ENCODE peak calls at places on chromosomes 2 and 18, in four cellular contexts. One of them, this sample, is unnamed. For H3K4me1, the result is how much of the 10 kb centered on the place peaks cover.

GRCh38 chr18:12890500-12890899 is 6.5 kb upstream of the PTPN2 start:
- DNase-seq in transverse colon: no peak
- DNase-seq in pancreas: no peak
- DNase-seq in breast epithelium: no peak
- DNase-seq in this sample: no peak

GRCh38 chr18:36312806-36313395 is 15.4 kb downstream of the FHOD3 start:
- DNase-seq in transverse colon: no peak
- DNase-seq in pancreas: no peak
- DNase-seq in breast epithelium: no peak
- DNase-seq in this sample: no peak

GRCh38 chr2:37627715-37628114 is 43.7 kb downstream of the CDC42EP3 start:
- DNase-seq in transverse colon: no peak
- DNase-seq in pancreas: no peak
- DNase-seq in breast epithelium: no peak
- DNase-seq in this sample: no peak

GRCh38 chr2:40028792-40029488 is 249.9 kb upstream of the THUMPD2 start:
- DNase-seq in transverse colon: no peak
- DNase-seq in pancreas: no peak
- DNase-seq in breast epithelium: no peak
- DNase-seq in this sample: no peak

GRCh38 chr18:2657788-2658458 is 2.4 kb downstream of the SMCHD1 start:
- DNase-seq in transverse colon: no peak
- DNase-seq in pancreas: no peak
- DNase-seq in breast epithelium: no peak
- DNase-seq in this sample: no peak

GRCh38 chr2:220227272-220227920 is 600.0 kb downstream of the SLC4A3 start:
- DNase-seq in transverse colon: no peak
- DNase-seq in pancreas: no peak
- DNase-seq in breast epithelium: no peak
- DNase-seq in this sample: no peak

GRCh38 chr18:58538604-58539386 is 90.1 kb downstream of the ALPK2 start:
- DNase-seq in transverse colon: no peak
- DNase-seq in pancreas: no peak
- DNase-seq in breast epithelium: no peak
- DNase-seq in this sample: no peak

GRCh38 chr2:217555075-217555876 is 447.5 kb downstream of the TNS1 start:
- DNase-seq in transverse colon: no peak
- DNase-seq in pancreas: no peak
- DNase-seq in breast epithelium: no peak
- DNase-seq in this sample: no peak

GRCh38 chr18:39660141-39660540 is 2094.5 kb upstream of the CELF4 start:
- DNase-seq in transverse colon: no peak
- DNase-seq in pancreas: no peak
- DNase-seq in breast epithelium: no peak
- DNase-seq in this sample: no peak

GRCh38 chr2:177171418-177171865 is 41.2 kb upstream of the HNRNPA3 start:
- DNase-seq in transverse colon: no peak
- DNase-seq in pancreas: no peak
- DNase-seq in breast epithelium: no peak
- DNase-seq in this sample: no peak

GRCh38 chr2:239904496-239904895 is 120.6 kb downstream of the NDUFA10 start:
- DNase-seq in transverse colon: no peak
- DNase-seq in pancreas: no peak
- DNase-seq in breast epithelium: no peak
- DNase-seq in this sample: no peak

GRCh38 chr2:240236217-240237111 is 96.0 kb upstream of the OTOS start:
- DNase-seq in transverse colon: no peak
- DNase-seq in pancreas: peak
- DNase-seq in breast epithelium: no peak
- DNase-seq in this sample: no peak

GRCh38 chr2:227772197-227772661 is 26.5 kb downstream of the SCYGR8 start:
- DNase-seq in transverse colon: no peak
- DNase-seq in pancreas: no peak
- DNase-seq in breast epithelium: no peak
- DNase-seq in this sample: no peak

GRCh38 chr2:10333247-10333613 is 30.5 kb downstream of the HPCAL1 start:
- DNase-seq in transverse colon: no peak
- DNase-seq in pancreas: no peak
- DNase-seq in breast epithelium: no peak
- DNase-seq in this sample: no peak

GRCh38 chr2:28224648-28225471 is 167.8 kb upstream of the FOSL2 start:
- DNase-seq in transverse colon: no peak
- DNase-seq in pancreas: no peak
- DNase-seq in breast epithelium: no peak
- DNase-seq in this sample: no peak

GRCh38 chr2:172102858-172103359 is at the start of gene DLX2:
- DNase-seq in transverse colon: peak
- DNase-seq in pancreas: peak
- DNase-seq in breast epithelium: peak
- DNase-seq in this sample: peak

GRCh38 chr2:54725343-54726099 is 2.1 kb downstream of the EML6 start:
- DNase-seq in transverse colon: no peak
- DNase-seq in pancreas: no peak
- DNase-seq in breast epithelium: no peak
- DNase-seq in this sample: no peak

GRCh38 chr2:1561793-1562521 is 148.7 kb downstream of the TPO start:
- DNase-seq in transverse colon: no peak
- DNase-seq in pancreas: peak
- DNase-seq in breast epithelium: no peak
- DNase-seq in this sample: no peak

GRCh38 chr2:2742745-2743144 is 411.7 kb upstream of the MYT1L start:
- DNase-seq in transverse colon: no peak
- DNase-seq in pancreas: no peak
- DNase-seq in breast epithelium: no peak
- DNase-seq in this sample: no peak

GRCh38 chr2:190932524-190932923 is 51.9 kb downstream of the GLS start:
- DNase-seq in transverse colon: no peak
- DNase-seq in pancreas: no peak
- DNase-seq in breast epithelium: no peak
- DNase-seq in this sample: no peak

GRCh38 chr2:149732001-149732685 is 144.6 kb upstream of the MMADHC start:
- DNase-seq in transverse colon: peak
- DNase-seq in pancreas: no peak
- DNase-seq in breast epithelium: no peak
- DNase-seq in this sample: no peak

GRCh38 chr2:203737360-203737759 is 30.9 kb downstream of the CD28 start:
- DNase-seq in transverse colon: no peak
- DNase-seq in pancreas: no peak
- DNase-seq in breast epithelium: no peak
- DNase-seq in this sample: no peak

GRCh38 chr2:195413422-195413821 is 243.6 kb upstream of the SLC39A10 start:
- DNase-seq in transverse colon: no peak
- DNase-seq in pancreas: no peak
- DNase-seq in breast epithelium: no peak
- DNase-seq in this sample: no peak

GRCh38 chr2:57906152-57906732 is 140.4 kb upstream of the VRK2 start:
- DNase-seq in transverse colon: no peak
- DNase-seq in pancreas: no peak
- DNase-seq in breast epithelium: no peak
- DNase-seq in this sample: no peak

GRCh38 chr18:48836231-48836805 is 114.4 kb downstream of the SMAD7 start:
- DNase-seq in transverse colon: no peak
- DNase-seq in pancreas: no peak
- DNase-seq in breast epithelium: no peak
- DNase-seq in this sample: no peak

GRCh38 chr18:48834421-48835011 is 116.2 kb downstream of the SMAD7 start:
- DNase-seq in transverse colon: peak
- DNase-seq in pancreas: no peak
- DNase-seq in breast epithelium: peak
- DNase-seq in this sample: peak

GRCh38 chr18:48835119-48835518 is 115.6 kb downstream of the SMAD7 start:
- DNase-seq in transverse colon: no peak
- DNase-seq in pancreas: no peak
- DNase-seq in breast epithelium: no peak
- DNase-seq in this sample: no peak

GRCh38 chr18:48836806-48837615 is 113.8 kb downstream of the SMAD7 start:
- DNase-seq in transverse colon: no peak
- DNase-seq in pancreas: no peak
- DNase-seq in breast epithelium: no peak
- DNase-seq in this sample: no peak

GRCh38 chr18:48835745-48836191 is 115.0 kb downstream of the SMAD7 start:
- DNase-seq in transverse colon: no peak
- DNase-seq in pancreas: no peak
- DNase-seq in breast epithelium: no peak
- DNase-seq in this sample: no peak
- H3K4me1 ChIP-seq in transverse colon: under half
- H3K4me1 ChIP-seq in pancreas: under half
- H3K4me1 ChIP-seq in breast epithelium: under half
- H3K4me1 ChIP-seq in this sample: under half

DNA sequence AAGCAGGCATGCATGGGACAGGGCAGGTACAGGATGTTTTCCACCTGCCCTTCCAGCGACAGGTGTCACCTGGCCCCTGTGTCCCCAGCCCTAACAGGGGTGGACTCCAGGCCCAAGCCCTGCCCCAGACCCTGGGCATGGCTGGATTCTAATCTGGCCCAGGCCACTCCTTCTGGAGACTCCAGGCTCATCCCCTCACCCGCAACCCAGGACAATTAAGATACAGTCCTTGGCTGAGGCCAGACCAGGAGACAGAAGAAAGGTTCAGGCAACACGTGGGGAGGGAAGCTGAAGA is 9.5 kb downstream of the BIN1 start:
- DNase-seq in transverse colon: no peak
- DNase-seq in pancreas: no peak
- DNase-seq in breast epithelium: no peak
- DNase-seq in this sample: no peak
- H3K4me1 ChIP-seq in transverse colon: half or more
- H3K4me1 ChIP-seq in pancreas: under half
- H3K4me1 ChIP-seq in breast epithelium: under half
- H3K4me1 ChIP-seq in this sample: under half

GRCh38 chr18:378039-378438 is 110.2 kb upstream of the THOC1 start:
- DNase-seq in transverse colon: no peak
- DNase-seq in pancreas: no peak
- DNase-seq in breast epithelium: no peak
- DNase-seq in this sample: no peak

GRCh38 chr18:377088-377487 is 109.2 kb upstream of the THOC1 start:
- DNase-seq in transverse colon: no peak
- DNase-seq in pancreas: no peak
- DNase-seq in breast epithelium: no peak
- DNase-seq in this sample: no peak

GRCh38 chr18:383135-383534 is 115.3 kb upstream of the THOC1 start:
- DNase-seq in transverse colon: no peak
- DNase-seq in pancreas: no peak
- DNase-seq in breast epithelium: no peak
- DNase-seq in this sample: no peak

GRCh38 chr18:382423-382984 is 114.7 kb upstream of the THOC1 start:
- DNase-seq in transverse colon: no peak
- DNase-seq in pancreas: no peak
- DNase-seq in breast epithelium: no peak
- DNase-seq in this sample: no peak

DNA sequence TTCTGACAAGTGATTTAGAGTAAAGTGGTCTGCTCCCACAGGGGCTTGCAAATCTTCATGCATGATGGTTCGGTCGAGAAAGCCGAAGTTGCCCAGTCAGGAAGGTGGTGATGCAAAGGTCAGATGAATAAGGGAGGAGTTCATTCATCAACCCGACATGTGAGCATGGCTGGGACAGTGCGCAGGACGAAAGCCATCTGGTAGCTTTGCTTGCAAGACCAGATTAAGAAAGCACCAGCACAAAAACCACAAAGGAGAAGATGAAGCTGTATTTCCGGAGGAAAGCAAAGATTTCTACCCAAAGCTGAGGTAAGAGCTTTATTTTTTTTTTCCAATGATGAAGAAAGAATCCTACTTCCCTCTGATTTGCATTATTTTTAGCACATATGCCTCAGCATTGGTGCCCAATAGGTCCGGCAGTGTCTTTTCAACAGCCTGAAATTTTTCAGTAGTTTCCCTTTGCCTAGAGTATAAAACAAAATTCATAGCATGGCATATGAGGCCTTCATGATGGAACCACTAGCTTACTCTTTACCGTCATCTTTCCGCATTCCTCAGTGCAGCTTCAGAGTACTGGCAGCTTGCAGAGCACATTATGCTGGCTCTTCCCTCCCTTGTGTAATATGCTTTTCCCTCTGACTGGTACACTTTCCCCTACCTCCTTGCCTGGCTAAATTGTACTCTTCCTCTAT is 112.0 kb upstream of the THOC1 start:
- DNase-seq in transverse colon: no peak
- DNase-seq in pancreas: no peak
- DNase-seq in breast epithelium: no peak
- DNase-seq in this sample: peak
- H3K4me1 ChIP-seq in transverse colon: under half
- H3K4me1 ChIP-seq in pancreas: under half
- H3K4me1 ChIP-seq in breast epithelium: under half
- H3K4me1 ChIP-seq in this sample: under half

GRCh38 chr2:108911401-108911800 is 77.6 kb downstream of the EDAR start:
- DNase-seq in transverse colon: no peak
- DNase-seq in pancreas: no peak
- DNase-seq in breast epithelium: no peak
- DNase-seq in this sample: no peak

GRCh38 chr2:108909917-108910515 is 79.0 kb downstream of the EDAR start:
- DNase-seq in transverse colon: no peak
- DNase-seq in pancreas: peak
- DNase-seq in breast epithelium: peak
- DNase-seq in this sample: no peak

GRCh38 chr2:108911807-108912628 is 77.0 kb downstream of the EDAR start:
- DNase-seq in transverse colon: peak
- DNase-seq in pancreas: no peak
- DNase-seq in breast epithelium: peak
- DNase-seq in this sample: no peak

GRCh38 chr2:108909275-108909823 is 79.7 kb downstream of the EDAR start:
- DNase-seq in transverse colon: no peak
- DNase-seq in pancreas: no peak
- DNase-seq in breast epithelium: no peak
- DNase-seq in this sample: no peak

DNA sequence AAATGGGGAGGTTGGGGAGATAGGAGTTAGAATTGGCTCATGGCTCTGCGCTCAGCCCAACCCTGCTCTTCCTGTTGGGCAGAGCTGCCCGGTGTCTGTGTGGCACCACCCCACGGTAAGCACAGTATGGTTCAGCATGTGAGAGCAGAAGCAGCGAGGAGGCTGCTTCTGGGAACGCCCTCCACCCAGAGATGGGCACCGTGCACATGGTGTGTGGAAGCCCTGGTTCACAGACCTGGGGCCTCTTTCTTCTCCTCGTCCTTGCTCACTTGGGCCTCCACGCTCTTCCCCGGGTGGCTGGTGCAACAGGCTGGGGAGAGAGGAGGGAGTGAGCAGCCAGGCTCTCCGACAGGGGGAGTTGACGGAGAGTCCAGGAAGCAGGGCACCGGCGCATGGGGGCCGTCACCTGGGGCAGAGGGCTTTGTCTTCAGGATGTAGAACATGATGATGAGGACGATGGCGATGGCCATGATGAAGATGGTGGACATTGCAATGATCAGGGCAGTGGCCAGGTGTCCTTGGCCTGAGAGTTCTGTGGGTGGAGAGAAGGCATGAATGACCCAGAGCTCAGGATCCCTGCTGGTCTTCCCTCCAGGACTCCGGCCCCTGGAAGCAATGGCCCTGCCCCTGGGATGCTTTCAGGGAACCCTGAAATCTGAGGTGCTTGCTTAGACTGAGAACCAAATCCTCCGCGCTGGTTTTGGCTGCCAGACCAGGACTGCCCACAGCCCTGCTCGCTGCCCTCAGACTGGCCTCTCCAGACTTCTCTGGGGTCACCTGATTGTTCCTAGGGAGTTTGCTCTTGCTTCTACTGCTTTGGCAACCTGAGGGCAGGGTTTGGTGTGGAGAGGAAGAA is 78.3 kb downstream of the EDAR start:
- DNase-seq in transverse colon: no peak
- DNase-seq in pancreas: peak
- DNase-seq in breast epithelium: peak
- DNase-seq in this sample: no peak
- H3K4me1 ChIP-seq in transverse colon: under half
- H3K4me1 ChIP-seq in pancreas: under half
- H3K4me1 ChIP-seq in breast epithelium: under half
- H3K4me1 ChIP-seq in this sample: under half

This sample was measured in lung.